ENCODE peak calls at places on chromosomes 1 and 21, in six cellular contexts. Q is stomach; Y is EL; L is posterior cingulate gyrus; C is MV-4-11; E is activated naive CD4-positive, alpha-beta T cell treated with anti-CD3 and anti-CD28 coated beads, Interleukin-2, amount 50 U/mL, for 16 hours. J is an unnamed sample.

GRCh38 chr1:87956766-87957165 is 628.1 kb downstream of the LMO4 start:
- DNase-seq in Q (no peak), Y (peak), L (no peak), C (no peak), E (no peak), J (no peak)

GRCh38 chr1:27405074-27405473 is 12.7 kb downstream of the GPR3 start:
- DNase-seq in Q (no peak), Y (peak), L (no peak), C (no peak), E (no peak), J (no peak)

GRCh38 chr21:32468567-32469175 is 56.2 kb downstream of the EVA1C start:
- DNase-seq in Q (no peak), Y (no peak), L (no peak), C (no peak), E (no peak), J (no peak)

GRCh38 chr1:223052931-223053330 is 90.1 kb downstream of the TLR5 start:
- DNase-seq in Q (no peak), Y (peak), L (no peak), C (no peak), E (no peak), J (no peak)

GRCh38 chr1:175877939-175878730 is 134.7 kb upstream of the TNR start:
- DNase-seq in Q (no peak), Y (no peak), L (peak), C (no peak), E (no peak), J (no peak)

GRCh38 chr21:34187935-34188334 is 114.6 kb downstream of the MRPS6 start:
- DNase-seq in Q (no peak), Y (no peak), L (no peak), C (no peak), E (no peak), J (no peak)

GRCh38 chr1:42669936-42670335 is 11.7 kb downstream of the PPIH start:
- DNase-seq in Q (no peak), Y (no peak), L (no peak), C (no peak), E (no peak), J (no peak)

GRCh38 chr1:198713081-198713480 is 74.2 kb downstream of the PTPRC start:
- DNase-seq in Q (no peak), Y (peak), L (no peak), C (no peak), E (no peak), J (no peak)

GRCh38 chr21:41973861-41974751 is 20.3 kb upstream of the C2CD2 start:
- DNase-seq in Q (peak), Y (peak), L (no peak), C (peak), E (no peak), J (no peak)

GRCh38 chr1:26322042-26322331 is 4.2 kb downstream of the CD52 start:
- DNase-seq in Q (no peak), Y (no peak), L (no peak), C (no peak), E (no peak), J (no peak)

GRCh38 chr1:48182441-48182840 is 40.1 kb upstream of the SLC5A9 start:
- DNase-seq in Q (no peak), Y (no peak), L (no peak), C (no peak), E (no peak), J (no peak)

J was measured in ovary.